ENCODE peak calls at places on chromosomes 6 and 20, in six cellular contexts. E, Z, J, X, F and W are unnamed samples.

GRCh38 chr6:36595168-36595818 is 1.1 kb downstream of the SRSF3 start:
- DNase-seq in E (no peak), Z (no peak), J (peak), X (peak), F (no peak), W (no peak)

GRCh38 chr6:52498538-52499017 is 78.3 kb downstream of the TRAM2 start:
- DNase-seq in E (no peak), Z (no peak), J (peak), X (no peak), F (no peak), W (no peak)

GRCh38 chr6:157050537-157051280 is 272.6 kb downstream of the TMEM242 start:
- DNase-seq in E (no peak), Z (no peak), J (no peak), X (no peak), F (no peak), W (no peak)

GRCh38 chr6:7445076-7445475 is 55.5 kb downstream of the RIOK1 start:
- DNase-seq in E (no peak), Z (no peak), J (no peak), X (no peak), F (no peak), W (peak)

GRCh38 chr6:63347599-63347998 is 27.8 kb upstream of the LGSN start:
- DNase-seq in E (no peak), Z (no peak), J (no peak), X (no peak), F (no peak), W (no peak)

GRCh38 chr6:47234258-47234933 is 75.3 kb downstream of the TNFRSF21 start:
- DNase-seq in E (no peak), Z (no peak), J (peak), X (no peak), F (no peak), W (no peak)

GRCh38 chr6:37454420-37455125 is 21.6 kb downstream of the CMTR1 start:
- DNase-seq in E (no peak), Z (no peak), J (no peak), X (no peak), F (no peak), W (no peak)

GRCh38 chr20:40945754-40946451 is 82.7 kb upstream of the TOP1 start:
- DNase-seq in E (no peak), Z (no peak), J (peak), X (peak), F (no peak), W (peak)

GRCh38 chr6:28683945-28684538 is 158.4 kb downstream of the GPX5 start:
- DNase-seq in E (no peak), Z (peak), J (peak), X (no peak), F (no peak), W (no peak)

GRCh38 chr6:149015224-149015876 is 268.5 kb downstream of the UST start:
- DNase-seq in E (no peak), Z (no peak), J (no peak), X (no peak), F (no peak), W (peak)

GRCh38 chr6:105384004-105384403 is 18.9 kb downstream of the PREP start:
- DNase-seq in E (no peak), Z (no peak), J (no peak), X (no peak), F (no peak), W (no peak)

GRCh38 chr6:111417181-111417585 is 65.8 kb downstream of the REV3L start:
- DNase-seq in E (no peak), Z (no peak), J (peak), X (peak), F (no peak), W (no peak)

GRCh38 chr20:62652051-62652893 is 10.0 kb downstream of the SLCO4A1 start:
- DNase-seq in E (peak), Z (peak), J (peak), X (peak), F (peak), W (no peak)

GRCh38 chr6:110415297-110415916 is at the start of gene DDO:
- DNase-seq in E (no peak), Z (no peak), J (peak), X (peak), F (no peak), W (no peak)

GRCh38 chr6:115602471-115602870 is 458.2 kb downstream of the FRK start:
- DNase-seq in E (no peak), Z (no peak), J (no peak), X (no peak), F (no peak), W (no peak)

GRCh38 chr6:148869589-148869988 is 122.8 kb downstream of the UST start:
- DNase-seq in E (no peak), Z (no peak), J (no peak), X (no peak), F (no peak), W (no peak)

GRCh38 chr20:35312348-35312747 is 20.1 kb upstream of the FAM83C start:
- DNase-seq in E (no peak), Z (no peak), J (no peak), X (no peak), F (no peak), W (no peak)

GRCh38 chr6:34031567-34032383 is 114.1 kb downstream of the GRM4 start:
- DNase-seq in E (no peak), Z (no peak), J (no peak), X (no peak), F (no peak), W (no peak)

GRCh38 chr6:36800223-36801095 is 38.8 kb downstream of the CPNE5 start:
- DNase-seq in E (no peak), Z (no peak), J (no peak), X (no peak), F (no peak), W (no peak)

GRCh38 chr6:152295346-152295745 is 341.8 kb downstream of the SYNE1 start:
- DNase-seq in E (no peak), Z (no peak), J (no peak), X (no peak), F (no peak), W (no peak)

GRCh38 chr6:150408842-150409241 is 40.0 kb downstream of the IYD start:
- DNase-seq in E (no peak), Z (no peak), J (peak), X (no peak), F (no peak), W (no peak)

GRCh38 chr6:5115168-5115567 is 30.0 kb downstream of the PPP1R3G start:
- DNase-seq in E (no peak), Z (no peak), J (no peak), X (no peak), F (no peak), W (no peak)

GRCh38 chr6:151914475-151914874 is 107.0 kb downstream of the ESR1 start:
- DNase-seq in E (no peak), Z (no peak), J (no peak), X (no peak), F (no peak), W (no peak)

GRCh38 chr6:107692351-107692750 is 131.8 kb downstream of the SCML4 start:
- DNase-seq in E (no peak), Z (no peak), J (no peak), X (no peak), F (no peak), W (no peak)

GRCh38 chr6:28816909-28817807 is 106.6 kb downstream of the TRIM27 start:
- DNase-seq in E (no peak), Z (no peak), J (no peak), X (no peak), F (peak), W (peak)

GRCh38 chr6:62285612-62286469 is at the start of gene KHDRBS2:
- DNase-seq in E (no peak), Z (no peak), J (peak), X (peak), F (peak), W (no peak)

GRCh38 chr6:125868252-125868651 is 77.5 kb downstream of the NCOA7 start:
- DNase-seq in E (no peak), Z (no peak), J (no peak), X (no peak), F (no peak), W (no peak)

GRCh38 chr20:24980321-24981053 is 12.1 kb downstream of the APMAP start:
- DNase-seq in E (no peak), Z (no peak), J (no peak), X (no peak), F (no peak), W (no peak)

GRCh38 chr20:50130995-50131394 is 18.0 kb upstream of the UBE2V1 start:
- DNase-seq in E (no peak), Z (no peak), J (peak), X (no peak), F (no peak), W (no peak)

GRCh38 chr6:150491131-150491795 is 108.4 kb upstream of the PLEKHG1 start:
- DNase-seq in E (no peak), Z (no peak), J (no peak), X (no peak), F (peak), W (no peak)

GRCh38 chr6:33314943-33315752 is 1.3 kb upstream of the TAPBP start:
- DNase-seq in E (no peak), Z (no peak), J (peak), X (no peak), F (peak), W (no peak)

GRCh38 chr6:46715106-46715505 is 20.1 kb downstream of the PLA2G7 start:
- DNase-seq in E (no peak), Z (no peak), J (no peak), X (no peak), F (no peak), W (no peak)